ENCODE peak calls at places on chromosomes 3 and 15, in nine cellular contexts. T, B, A, V, F, R, Z, U and N are unnamed samples.

GRCh38 chr3:100606894-100607512 is 2.4 kb upstream of the ADGRG7 start:
- DNase-seq in T (peak; percentile 50), B (no peak), A (no peak), V (no peak), F (no peak), R (no peak), Z (no peak), U (no peak), N (no peak)

GRCh38 chr15:98428253-98428989 is 219.9 kb upstream of the IGF1R start:
- DNase-seq in T (peak; percentile 43), B (peak; percentile 53), A (peak; percentile 21), V (peak; percentile 76), F (peak; percentile 40), R (peak; percentile 41), Z (peak; percentile 51), U (no peak), N (peak; percentile 9)

GRCh38 chr15:90872481-90873184 is 4.2 kb downstream of the FURIN start:
- DNase-seq in T (peak; percentile 52), B (no peak), A (peak; percentile 42), V (no peak), F (no peak), R (no peak), Z (peak; percentile 25), U (no peak), N (no peak)

GRCh38 chr15:101320501-101321052 is 25.5 kb upstream of the SNRPA1 start:
- DNase-seq in T (peak; percentile 58), B (peak; percentile 12), A (peak; percentile 27), V (peak; percentile 30), F (no peak), R (peak; percentile 27), Z (peak; percentile 52), U (peak; percentile 6), N (no peak)

GRCh38 chr3:114563720-114564119 is 269.9 kb downstream of the TIGIT start:
- DNase-seq in T (no peak), B (no peak), A (no peak), V (no peak), F (no peak), R (no peak), Z (no peak), U (no peak), N (no peak)

GRCh38 chr3:165749817-165750216 is 87.4 kb downstream of the BCHE start:
- DNase-seq in T (no peak), B (no peak), A (no peak), V (no peak), F (no peak), R (no peak), Z (no peak), U (no peak), N (no peak)

GRCh38 chr3:156189927-156190326 is 69.5 kb downstream of the KCNAB1 start:
- DNase-seq in T (no peak), B (no peak), A (no peak), V (no peak), F (no peak), R (no peak), Z (no peak), U (no peak), N (no peak)

GRCh38 chr15:45640610-45641009 is 5.8 kb downstream of the SQOR start:
- DNase-seq in T (no peak), B (no peak), A (peak; percentile 88), V (no peak), F (no peak), R (no peak), Z (no peak), U (no peak), N (peak; percentile 88)

GRCh38 chr15:68511073-68511991 is 67.5 kb upstream of the CORO2B start:
- DNase-seq in T (no peak), B (no peak), A (peak; percentile 88), V (no peak), F (no peak), R (no peak), Z (no peak), U (no peak), N (peak; percentile 90)

GRCh38 chr3:150733373-150733935 is 29.5 kb downstream of the SIAH2 start:
- DNase-seq in T (no peak), B (no peak), A (no peak), V (no peak), F (no peak), R (no peak), Z (no peak), U (no peak), N (no peak)

GRCh38 chr15:73944161-73945099 is 18.2 kb downstream of the LOXL1 start:
- DNase-seq in T (no peak), B (no peak), A (no peak), V (peak; percentile 37), F (no peak), R (no peak), Z (no peak), U (no peak), N (no peak)

GRCh38 chr3:193803288-193803687 is 210.3 kb downstream of the OPA1 start:
- DNase-seq in T (no peak), B (no peak), A (no peak), V (no peak), F (peak; percentile 59), R (no peak), Z (no peak), U (no peak), N (no peak)

GRCh38 chr3:162973518-162973917 is 1476.9 kb downstream of the OTOL1 start:
- DNase-seq in T (no peak), B (no peak), A (no peak), V (no peak), F (no peak), R (no peak), Z (no peak), U (no peak), N (no peak)

GRCh38 chr3:149845570-149846244 is 32.7 kb downstream of the RNF13 start:
- DNase-seq in T (no peak), B (no peak), A (no peak), V (no peak), F (no peak), R (no peak), Z (no peak), U (no peak), N (no peak)

GRCh38 chr15:38564557-38565286 is at the start of gene RASGRP1:
- DNase-seq in T (peak; percentile 92), B (peak; percentile 34), A (no peak), V (peak; percentile 83), F (peak; percentile 37), R (peak; percentile 60), Z (peak; percentile 87), U (peak; percentile 47), N (no peak)

GRCh38 chr3:4898454-4899313 is 80.6 kb upstream of the BHLHE40 start:
- DNase-seq in T (peak; percentile 78), B (no peak), A (no peak), V (no peak), F (no peak), R (no peak), Z (no peak), U (no peak), N (no peak)

GRCh38 chr15:93719941-93720351 is 511.4 kb upstream of the MCTP2 start:
- DNase-seq in T (no peak), B (no peak), A (peak; percentile 1), V (no peak), F (no peak), R (no peak), Z (no peak), U (no peak), N (no peak)

GRCh38 chr3:152193673-152194267 is 75.0 kb upstream of the MBNL1 start:
- DNase-seq in T (peak; percentile 73), B (no peak), A (no peak), V (no peak), F (no peak), R (no peak), Z (no peak), U (no peak), N (no peak)

GRCh38 chr3:156788846-156789245 is 37.3 kb upstream of the LEKR1 start:
- DNase-seq in T (no peak), B (no peak), A (no peak), V (no peak), F (no peak), R (no peak), Z (no peak), U (no peak), N (no peak)

GRCh38 chr3:42979044-42979962 is at the start of gene GASK1A:
- DNase-seq in T (no peak), B (peak; percentile 57), A (no peak), V (peak; percentile 60), F (peak; percentile 20), R (peak; percentile 3), Z (peak; percentile 10), U (no peak), N (no peak)

GRCh38 chr15:94001113-94001919 is 230.0 kb upstream of the MCTP2 start:
- DNase-seq in T (no peak), B (no peak), A (no peak), V (no peak), F (no peak), R (no peak), Z (no peak), U (no peak), N (no peak)

GRCh38 chr3:100386437-100387064 is 14.3 kb downstream of the TOMM70 start:
- DNase-seq in T (no peak), B (no peak), A (no peak), V (no peak), F (no peak), R (no peak), Z (no peak), U (no peak), N (no peak)

GRCh38 chr3:99730870-99731269 is 86.8 kb upstream of the CMSS1 start:
- DNase-seq in T (no peak), B (no peak), A (no peak), V (no peak), F (no peak), R (no peak), Z (no peak), U (no peak), N (no peak)

GRCh38 chr3:104635872-104636580 is 730.7 kb upstream of the ALCAM start:
- DNase-seq in T (no peak), B (no peak), A (no peak), V (no peak), F (no peak), R (no peak), Z (no peak), U (no peak), N (no peak)

GRCh38 chr3:109356442-109357155 is 19.3 kb upstream of the DPPA4 start:
- DNase-seq in T (no peak), B (no peak), A (no peak), V (no peak), F (no peak), R (no peak), Z (no peak), U (no peak), N (no peak)